ENCODE peak calls at places on chromosomes 5 and 9, in four cellular contexts. T is HCT116, E is GM23248, R is neuronal stem cell. A is an unnamed sample.

GRCh38 chr9:125513634-125514413 is 193.2 kb downstream of the MAPKAP1 start:
- DNase-seq in E (peak; percentile 78), T (no peak), R (no peak), A (no peak)

GRCh38 chr9:95100071-95100627 is 217.4 kb downstream of the FANCC start:
- DNase-seq in T (no peak), E (peak; percentile 62), R (no peak), A (no peak)

GRCh38 chr5:131635755-131636479 is 888 bp upstream of the RAPGEF6 start:
- DNase-seq in T (no peak), E (peak; percentile 41), R (no peak), A (peak; percentile 27)

GRCh38 chr9:31799953-31800609 is 584.4 kb upstream of the ACO1 start:
- DNase-seq in R (peak; percentile 52), E (peak; percentile 10), T (peak; percentile 19), A (peak; percentile 14)

GRCh38 chr9:113990975-113991471 is 87.1 kb downstream of the AMBP start:
- DNase-seq in R (no peak), T (no peak), E (no peak), A (no peak)

GRCh38 chr9:116278326-116278725 is 124.7 kb downstream of the PAPPA start:
- DNase-seq in T (no peak), R (no peak), E (peak; percentile 55), A (no peak)

GRCh38 chr9:20683351-20684034 is 566 bp upstream of the FOCAD start:
- DNase-seq in E (peak; percentile 90), T (peak; percentile 18), R (no peak), A (peak; percentile 36)

GRCh38 chr5:969421-969839 is 39.2 kb upstream of the NKD2 start:
- DNase-seq in T (no peak), E (peak; percentile 84), R (no peak), A (no peak)

GRCh38 chr5:119439140-119439625 is 13.1 kb upstream of the HSD17B4 start:
- DNase-seq in R (no peak), E (no peak), T (no peak), A (no peak)

GRCh38 chr5:131114754-131115153 is 50.3 kb downstream of the HINT1 start:
- DNase-seq in T (no peak), R (no peak), E (no peak), A (no peak)

GRCh38 chr9:137006116-137007003 is 10.0 kb upstream of the CLIC3 start:
- DNase-seq in E (no peak), R (no peak), T (no peak), A (no peak)

GRCh38 chr9:68780735-68781134 is 75.7 kb downstream of the PIP5K1B start:
- DNase-seq in R (no peak), E (peak; percentile 36), T (no peak), A (peak; percentile 31)

GRCh38 chr5:172624083-172624995 is 16.7 kb upstream of the NEURL1B start:
- DNase-seq in E (no peak), T (no peak), R (no peak), A (no peak)

GRCh38 chr9:34592895-34593601 is 3.5 kb upstream of the CNTFR start:
- DNase-seq in R (no peak), T (no peak), E (peak; percentile 35), A (no peak)

GRCh38 chr5:9439651-9440292 is 106.1 kb downstream of the SEMA5A start:
- DNase-seq in R (no peak), T (no peak), E (peak; percentile 32), A (no peak)

GRCh38 chr5:75734913-75735789 is 17.9 kb upstream of the POC5 start:
- DNase-seq in R (peak; percentile 23), E (peak; percentile 43), T (peak; percentile 3), A (peak; percentile 10)

GRCh38 chr9:37466037-37466709 is 923 bp upstream of the ZBTB5 start:
- DNase-seq in T (peak; percentile 43), E (peak; percentile 94), R (peak; percentile 77), A (peak; percentile 37)

GRCh38 chr9:100575765-100576368 is 2.0 kb upstream of the CAVIN4 start:
- DNase-seq in R (no peak), T (no peak), E (peak; percentile 81), A (no peak)

GRCh38 chr5:35919191-35919590 is 19.2 kb downstream of the CAPSL start:
- DNase-seq in E (peak; percentile 83), R (no peak), T (no peak), A (no peak)

GRCh38 chr5:126793097-126793496 is 16.2 kb downstream of the LMNB1 start:
- DNase-seq in R (no peak), E (no peak), T (no peak), A (no peak)

GRCh38 chr5:10507575-10508024 is 56.3 kb upstream of the ANKRD33B start:
- DNase-seq in R (no peak), T (no peak), E (peak; percentile 27), A (no peak)

GRCh38 chr9:114394523-114395193 is 6.9 kb upstream of the AKNA start:
- DNase-seq in R (no peak), T (no peak), E (no peak), A (no peak)

GRCh38 chr9:118028225-118028624 is 324.0 kb downstream of the TLR4 start:
- DNase-seq in R (no peak), T (no peak), E (no peak), A (no peak)
- H3K4me3 ChIP-seq in R (no peak overlapping the region), T (no peak overlapping the region), E (no peak overlapping the region), A (no peak overlapping the region)

GRCh38 chr5:169980418-169981053 is at the start of gene INSYN2B:
- DNase-seq in E (peak; percentile 92), T (peak; percentile 56), R (peak; percentile 87), A (peak; percentile 23)

GRCh38 chr5:169974121-169974770 is 6.0 kb downstream of the INSYN2B start:
- DNase-seq in T (no peak), R (no peak), E (no peak), A (no peak)

GRCh38 chr5:169978744-169979143 is 1.6 kb downstream of the INSYN2B start:
- DNase-seq in T (no peak), R (no peak), E (peak; percentile 63), A (no peak)

GRCh38 chr5:169979871-169980270 is 424 bp downstream of the INSYN2B start:
- DNase-seq in R (peak; percentile 17), E (peak; percentile 47), T (no peak), A (no peak)
- H2AFZ ChIP-seq in R (peak overlapping the region; percentile 69), E (peak overlapping the region; percentile 75), T (no peak overlapping the region), A (no peak overlapping the region)

DNA sequence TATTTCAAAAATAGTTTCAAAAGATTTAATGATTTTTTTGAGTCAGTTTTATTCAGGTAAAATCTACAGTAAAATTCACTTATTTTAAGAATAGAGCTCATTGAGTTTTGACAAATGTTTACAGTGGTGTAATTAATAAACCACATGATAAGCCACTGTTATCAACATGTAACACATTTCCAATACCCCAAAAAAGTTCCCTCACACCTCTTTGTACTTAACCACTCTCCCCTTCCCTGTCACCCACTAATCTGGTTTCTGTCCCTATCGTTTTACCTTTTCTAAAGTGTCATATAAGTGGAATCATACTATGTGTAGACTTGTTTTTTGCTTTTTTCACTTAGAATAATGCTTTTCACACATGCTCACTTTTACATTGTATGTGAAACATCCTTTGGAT is 127.2 kb downstream of the KDM4C start:
- DNase-seq in E (no peak), T (no peak), R (no peak), A (no peak)
- H3K4me2 ChIP-seq in E (no peak overlapping the region), T (no peak overlapping the region), R (no peak overlapping the region), A (no peak overlapping the region)

GRCh38 chr5:138449501-138450239 is 10.8 kb downstream of the REEP2 start:
- DNase-seq in T (peak; percentile 52), R (peak; percentile 86), E (peak; percentile 95), A (peak; percentile 81)
- H3K4me3 ChIP-seq in T (peak overlapping the region; percentile 13), R (peak overlapping the region; percentile 49), E (peak overlapping the region; percentile 55), A (no peak overlapping the region)

GRCh38 chr9:89476546-89476945 is 21.4 kb downstream of the SEMA4D start:
- DNase-seq in R (no peak), E (no peak), T (no peak), A (no peak)

GRCh38 chr9:89477395-89477794 is 20.5 kb downstream of the SEMA4D start:
- DNase-seq in T (no peak), E (no peak), R (no peak), A (no peak)

GRCh38 chr9:89477811-89478583 is 19.9 kb downstream of the SEMA4D start:
- DNase-seq in T (no peak), R (no peak), E (no peak), A (no peak)

GRCh38 chr9:89481161-89481915 is 16.6 kb downstream of the SEMA4D start:
- DNase-seq in R (no peak), E (no peak), T (no peak), A (peak; percentile 41)

GRCh38 chr9:89478821-89479668 is 18.9 kb downstream of the SEMA4D start:
- DNase-seq in T (no peak), E (no peak), R (no peak), A (no peak)
- H2AFZ ChIP-seq in T (no peak overlapping the region), E (no peak overlapping the region), R (no peak overlapping the region), A (no peak overlapping the region)

DNA sequence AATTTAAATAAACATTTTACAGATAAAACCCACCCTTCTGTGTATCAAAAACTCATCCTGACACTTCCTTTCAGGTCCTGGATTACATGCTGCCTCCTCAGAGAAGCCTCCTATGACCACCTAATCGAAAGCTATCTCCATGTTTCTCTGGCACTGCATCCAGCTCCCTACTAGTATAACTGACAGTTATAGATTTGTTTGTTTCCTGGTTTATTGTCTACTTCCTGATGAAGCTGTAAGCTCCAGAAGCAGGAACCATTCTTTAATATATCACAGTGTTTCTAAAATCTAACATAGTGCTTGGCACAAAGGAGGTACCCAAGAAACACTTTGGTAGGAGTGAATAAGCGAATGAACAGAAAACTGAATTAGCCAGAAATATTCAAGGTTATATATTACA is 270.4 kb downstream of the EFNA5 start:
- DNase-seq in E (no peak), T (no peak), R (no peak), A (no peak)
- H3K4me2 ChIP-seq in E (no peak overlapping the region), T (no peak overlapping the region), R (no peak overlapping the region), A (no peak overlapping the region)

DNA sequence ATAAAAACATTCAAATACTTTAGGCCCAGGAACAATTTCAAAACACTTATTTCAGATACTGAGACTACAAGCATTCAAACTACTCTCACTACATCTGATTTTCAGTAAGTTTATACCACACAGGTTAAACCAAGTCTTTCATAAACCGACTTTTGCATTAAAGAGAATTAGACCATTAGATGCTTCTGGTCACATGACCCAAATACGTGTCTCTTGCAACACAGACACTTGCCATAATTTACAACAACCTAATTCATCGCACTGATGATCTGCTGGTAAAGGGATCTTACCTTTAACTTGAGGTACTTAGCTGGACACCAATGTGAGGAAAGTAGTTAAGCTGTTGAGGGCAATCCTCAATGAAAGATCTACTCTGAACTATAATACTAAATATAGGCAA is 3.2 kb downstream of the HNRNPH1 start:
- DNase-seq in R (no peak), E (peak; percentile 55), T (no peak), A (no peak)
- H3K4me3 ChIP-seq in R (peak overlapping the region; percentile 75), E (peak overlapping the region; percentile 82), T (no peak overlapping the region), A (peak overlapping the region; percentile 100)